ENCODE peak calls at places on chromosome 3, in eight cellular contexts. One of them, this sample, is unnamed.

GRCh38 chr3:81743096-81744025 is 18.1 kb downstream of the GBE1 start:
- DNase-seq in left lung: no peak
- DNase-seq in ELR: peak; percentile 96
- DNase-seq in GM10248: no peak
- DNase-seq in Daoy: peak; percentile 65
- DNase-seq in heart right ventricle: no peak
- DNase-seq in HEK293T: no peak
- DNase-seq in GM03348: peak; percentile 17
- DNase-seq in this sample: no peak

GRCh38 chr3:190309414-190309813 is 12.8 kb downstream of the CLDN1 start:
- DNase-seq in ELR: no peak
- DNase-seq in GM03348: no peak
- DNase-seq in heart right ventricle: no peak
- DNase-seq in GM10248: no peak
- DNase-seq in left lung: no peak
- DNase-seq in HEK293T: no peak
- DNase-seq in Daoy: no peak
- DNase-seq in this sample: no peak

GRCh38 chr3:62922326-62922725 is 47.1 kb upstream of the CADPS start:
- DNase-seq in HEK293T: no peak
- DNase-seq in heart right ventricle: no peak
- DNase-seq in GM03348: no peak
- DNase-seq in GM10248: no peak
- DNase-seq in left lung: no peak
- DNase-seq in ELR: peak; percentile 67
- DNase-seq in Daoy: peak; percentile 47
- DNase-seq in this sample: no peak

GRCh38 chr3:189404797-189405484 is 226.2 kb upstream of the TP63 start:
- DNase-seq in GM10248: peak; percentile 12
- DNase-seq in heart right ventricle: no peak
- DNase-seq in GM03348: no peak
- DNase-seq in Daoy: no peak
- DNase-seq in HEK293T: no peak
- DNase-seq in ELR: no peak
- DNase-seq in left lung: no peak
- DNase-seq in this sample: no peak

GRCh38 chr3:157119369-157119951 is 40.5 kb downstream of the CCNL1 start:
- DNase-seq in ELR: no peak
- DNase-seq in left lung: no peak
- DNase-seq in GM10248: no peak
- DNase-seq in heart right ventricle: no peak
- DNase-seq in Daoy: no peak
- DNase-seq in GM03348: no peak
- DNase-seq in HEK293T: no peak
- DNase-seq in this sample: no peak

GRCh38 chr3:49724586-49724985 is 835 bp upstream of the GMPPB start:
- DNase-seq in HEK293T: no peak
- DNase-seq in ELR: no peak
- DNase-seq in Daoy: no peak
- DNase-seq in GM10248: peak; percentile 57
- DNase-seq in GM03348: no peak
- DNase-seq in left lung: peak; percentile 76
- DNase-seq in heart right ventricle: no peak
- DNase-seq in this sample: no peak

GRCh38 chr3:190325923-190326322 is 3.7 kb upstream of the CLDN1 start:
- DNase-seq in HEK293T: no peak
- DNase-seq in ELR: peak; percentile 51
- DNase-seq in Daoy: no peak
- DNase-seq in heart right ventricle: no peak
- DNase-seq in left lung: no peak
- DNase-seq in GM10248: no peak
- DNase-seq in GM03348: no peak
- DNase-seq in this sample: no peak

GRCh38 chr3:164458986-164459385 is 619.3 kb downstream of the SI start:
- DNase-seq in GM03348: no peak
- DNase-seq in ELR: peak; percentile 92
- DNase-seq in GM10248: no peak
- DNase-seq in left lung: no peak
- DNase-seq in Daoy: peak; percentile 22
- DNase-seq in heart right ventricle: no peak
- DNase-seq in HEK293T: no peak
- DNase-seq in this sample: no peak

GRCh38 chr3:170178631-170179030 is 2.9 kb downstream of the PHC3 start:
- DNase-seq in left lung: no peak
- DNase-seq in GM03348: no peak
- DNase-seq in ELR: no peak
- DNase-seq in heart right ventricle: no peak
- DNase-seq in HEK293T: no peak
- DNase-seq in Daoy: no peak
- DNase-seq in GM10248: peak; percentile 35
- DNase-seq in this sample: no peak

GRCh38 chr3:111653766-111654165 is 58.6 kb upstream of the ZBED2 start:
- DNase-seq in GM03348: no peak
- DNase-seq in heart right ventricle: no peak
- DNase-seq in HEK293T: no peak
- DNase-seq in GM10248: no peak
- DNase-seq in left lung: no peak
- DNase-seq in ELR: no peak
- DNase-seq in Daoy: no peak
- DNase-seq in this sample: no peak

GRCh38 chr3:150727653-150728502 is 24.2 kb upstream of the ERICH6 start:
- DNase-seq in left lung: no peak
- DNase-seq in HEK293T: no peak
- DNase-seq in heart right ventricle: no peak
- DNase-seq in Daoy: no peak
- DNase-seq in GM03348: no peak
- DNase-seq in ELR: no peak
- DNase-seq in GM10248: no peak
- DNase-seq in this sample: peak; percentile 19

GRCh38 chr3:32872487-32873382 is 54.9 kb downstream of the TRIM71 start:
- DNase-seq in HEK293T: no peak
- DNase-seq in ELR: no peak
- DNase-seq in GM03348: no peak
- DNase-seq in heart right ventricle: no peak
- DNase-seq in Daoy: no peak
- DNase-seq in left lung: no peak
- DNase-seq in GM10248: no peak
- DNase-seq in this sample: peak; percentile 40

GRCh38 chr3:11944052-11944673 is 60.0 kb upstream of the SYN2 start:
- DNase-seq in HEK293T: peak; percentile 69
- DNase-seq in left lung: no peak
- DNase-seq in ELR: peak; percentile 42
- DNase-seq in GM10248: no peak
- DNase-seq in Daoy: peak; percentile 53
- DNase-seq in heart right ventricle: no peak
- DNase-seq in GM03348: peak; percentile 53
- DNase-seq in this sample: peak; percentile 63

This sample was measured in NCI-H1092 treated with DMSO at 0.1 percent for 48 hours.